ENCODE peak calls at places on chromosomes 4 and X, in six cellular contexts. C is AG09319, V is Calu3, K is AG10803, T is cardiac muscle cell, P is suprapubic skin. Z is an unnamed sample.

GRCh38 chrX:100695991-100696390 is 35.9 kb downstream of the SYTL4 start:
- DNase-seq in V (no peak), C (no peak), K (no peak), T (no peak), P (no peak), Z (no peak)

GRCh38 chr4:40848251-40848650 is 98.5 kb downstream of the NSUN7 start:
- DNase-seq in V (no peak), T (no peak), K (no peak), P (no peak), C (no peak), Z (no peak)

GRCh38 chr4:33709247-33709646 is 2535.1 kb downstream of the ARAP2 start:
- DNase-seq in T (peak), C (no peak), V (no peak), P (no peak), K (peak), Z (no peak)

GRCh38 chr4:141036786-141037185 is 96.5 kb downstream of the RNF150 start:
- DNase-seq in P (no peak), T (no peak), V (no peak), C (no peak), K (peak), Z (no peak)

GRCh38 chr4:26751004-26751403 is 109.6 kb upstream of the STIM2 start:
- DNase-seq in C (no peak), V (no peak), K (no peak), P (no peak), T (no peak), Z (no peak)

GRCh38 chrX:38312436-38312835 is 14.9 kb downstream of the RPGR start:
- DNase-seq in K (peak), V (no peak), T (peak), P (no peak), C (no peak), Z (no peak)

GRCh38 chr4:137934046-137934445 is 308.1 kb downstream of the SLC7A11 start:
- DNase-seq in K (no peak), T (no peak), V (no peak), P (no peak), C (no peak), Z (no peak)

GRCh38 chr4:115537387-115537786 is 424.0 kb upstream of the NDST4 start:
- DNase-seq in C (no peak), T (no peak), V (no peak), K (peak), P (no peak), Z (no peak)

GRCh38 chr4:123298798-123299197 is 97.8 kb upstream of the SPRY1 start:
- DNase-seq in V (no peak), T (no peak), P (no peak), K (peak), C (no peak), Z (no peak)

GRCh38 chrX:9149831-9150230 is 115.9 kb upstream of the FAM9B start:
- DNase-seq in C (no peak), K (no peak), T (no peak), V (no peak), P (no peak), Z (no peak)

GRCh38 chr4:53005149-53005546 is 143.0 kb downstream of the RASL11B start:
- DNase-seq in T (no peak), C (no peak), V (no peak), P (no peak), K (no peak), Z (no peak)

GRCh38 chr4:19539192-19539591 is 712.5 kb upstream of the SLIT2 start:
- DNase-seq in K (no peak), P (no peak), C (no peak), T (no peak), V (no peak), Z (no peak)

GRCh38 chr4:42767669-42768068 is 110.8 kb upstream of the ATP8A1 start:
- DNase-seq in V (no peak), T (no peak), C (no peak), P (no peak), K (no peak), Z (no peak)

GRCh38 chr4:176425035-176425434 is 105.3 kb downstream of the SPCS3 start:
- DNase-seq in P (no peak), V (no peak), T (peak), C (no peak), K (peak), Z (no peak)

GRCh38 chr4:7375427-7375826 is 59.3 kb downstream of the PSAPL1 start:
- DNase-seq in V (no peak), C (peak), T (peak), K (peak), P (no peak), Z (no peak)

GRCh38 chr4:52142816-52143215 is 91.7 kb downstream of the SPATA18 start:
- DNase-seq in V (no peak), C (no peak), P (no peak), T (no peak), K (peak), Z (no peak)

GRCh38 chr4:6767725-6768538 is 14.6 kb upstream of the KIAA0232 start:
- DNase-seq in P (no peak), K (no peak), T (no peak), V (no peak), C (no peak), Z (no peak)

GRCh38 chr4:15688056-15688455 is 6.4 kb downstream of the FAM200B start:
- DNase-seq in C (no peak), P (no peak), K (peak), T (no peak), V (no peak), Z (no peak)

GRCh38 chrX:44062842-44063241 is 89.7 kb upstream of the NDP start:
- DNase-seq in K (no peak), T (no peak), P (no peak), V (peak), C (no peak), Z (no peak)

GRCh38 chr4:30616943-30617646 is 103.1 kb upstream of the PCDH7 start:
- DNase-seq in C (no peak), V (no peak), P (no peak), K (no peak), T (peak), Z (no peak)

GRCh38 chrX:106894392-106894909 is 8.7 kb downstream of the RIPPLY1 start:
- DNase-seq in T (peak), V (peak), P (no peak), C (peak), K (peak), Z (no peak)

GRCh38 chr4:36183665-36184393 is 60.5 kb downstream of the ARAP2 start:
- DNase-seq in C (no peak), V (no peak), P (no peak), T (no peak), K (no peak), Z (no peak)

GRCh38 chr4:129046055-129046959 is 47.0 kb downstream of the SCLT1 start:
- DNase-seq in V (no peak), P (no peak), K (no peak), C (no peak), T (no peak), Z (no peak)

GRCh38 chr4:788006-788635 is 37.8 kb downstream of the CPLX1 start:
- DNase-seq in T (no peak), P (no peak), V (no peak), C (no peak), K (no peak), Z (no peak)

GRCh38 chrX:138866643-138867042 is 155.1 kb upstream of the FGF13 start:
- DNase-seq in P (no peak), C (no peak), T (no peak), V (no peak), K (no peak), Z (no peak)

GRCh38 chr4:38868055-38868965 is 704 bp downstream of the FAM114A1 start:
- DNase-seq in P (peak), C (no peak), K (peak), T (peak), V (no peak), Z (no peak)

GRCh38 chrX:5876984-5877655 is 351.5 kb downstream of the NLGN4X start:
- DNase-seq in V (no peak), C (no peak), K (peak), T (no peak), P (no peak), Z (no peak)

GRCh38 chr4:127782275-127783025 is at the start of gene HSPA4L:
- DNase-seq in P (peak), K (peak), C (no peak), T (no peak), V (peak), Z (no peak)
- TF ChIP-seq CTCF in P (no peak), K (peak), C (peak), T (peak), V (no peak), Z (peak)

DNA sequence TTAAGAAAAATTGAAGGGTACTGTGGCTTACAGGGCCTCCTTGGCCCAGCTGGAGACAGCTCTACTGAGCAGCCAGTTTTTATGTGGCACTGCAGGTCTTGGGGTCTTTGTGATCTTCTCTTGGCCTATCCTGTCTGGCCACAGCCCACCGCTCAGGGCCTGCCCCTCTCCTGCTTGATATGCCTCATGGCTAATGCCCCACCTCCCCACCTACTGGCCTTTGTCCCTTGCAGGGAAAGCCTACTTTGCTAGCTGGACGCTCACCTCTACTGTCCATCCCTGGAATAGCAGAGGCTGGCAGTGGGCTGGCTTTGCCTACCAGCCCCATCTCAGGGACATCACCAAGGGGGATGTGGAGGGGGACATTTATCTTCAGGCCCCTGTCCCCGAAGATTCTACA is 134.1 kb downstream of the PJA1 start:
- DNase-seq in T (no peak), K (no peak), V (peak), C (no peak), P (no peak), Z (no peak)
- TF ChIP-seq CTCF in T (peak), K (no peak), V (no peak), C (peak), P (no peak), Z (no peak)

GRCh38 chr4:73823756-73824155 is 12.7 kb upstream of the CXCL6 start:
- DNase-seq in T (no peak), C (no peak), K (no peak), V (no peak), P (no peak), Z (no peak)

GRCh38 chr4:73821325-73821724 is 15.2 kb upstream of the CXCL6 start:
- DNase-seq in T (peak), C (no peak), P (no peak), V (no peak), K (no peak), Z (no peak)

GRCh38 chr4:73817341-73817740 is 19.1 kb upstream of the CXCL6 start:
- DNase-seq in C (no peak), T (no peak), P (no peak), K (no peak), V (no peak), Z (no peak)

GRCh38 chr4:73822389-73822788 is 14.1 kb upstream of the CXCL6 start:
- DNase-seq in V (no peak), K (no peak), T (no peak), C (no peak), P (no peak), Z (no peak)

GRCh38 chr4:73822812-73823480 is 13.5 kb upstream of the CXCL6 start:
- DNase-seq in V (no peak), C (no peak), P (no peak), K (no peak), T (peak), Z (no peak)
- TF ChIP-seq CTCF in V (no peak), C (no peak), P (no peak), K (no peak), T (no peak), Z (no peak)

GRCh38 chr4:24032371-24032989 is 142.6 kb upstream of the PPARGC1A start:
- DNase-seq in C (no peak), P (no peak), V (peak), K (peak), T (peak), Z (no peak)

GRCh38 chr4:24033626-24034025 is 143.8 kb upstream of the PPARGC1A start:
- DNase-seq in V (no peak), T (no peak), K (no peak), P (no peak), C (no peak), Z (no peak)
- TF ChIP-seq CTCF in V (no peak), T (no peak), K (no peak), P (no peak), C (no peak), Z (no peak)

GRCh38 chrX:12443534-12444098 is 305.3 kb downstream of the FRMPD4 start:
- DNase-seq in T (no peak), C (no peak), P (no peak), K (peak), V (no peak), Z (no peak)

GRCh38 chrX:12446342-12447075 is 308.2 kb downstream of the FRMPD4 start:
- DNase-seq in T (peak), K (peak), C (no peak), V (no peak), P (no peak), Z (no peak)

GRCh38 chrX:12439396-12439795 is 301.1 kb downstream of the FRMPD4 start:
- DNase-seq in K (no peak), V (no peak), T (no peak), P (no peak), C (no peak), Z (no peak)

GRCh38 chrX:12440245-12440644 is 302.0 kb downstream of the FRMPD4 start:
- DNase-seq in V (no peak), C (no peak), K (no peak), P (no peak), T (no peak), Z (no peak)

GRCh38 chrX:12441376-12442128 is 303.3 kb downstream of the FRMPD4 start:
- DNase-seq in C (peak), K (peak), V (no peak), T (peak), P (no peak), Z (no peak)
- TF ChIP-seq CTCF in C (peak), K (peak), V (no peak), T (peak), P (no peak), Z (no peak)

GRCh38 chrX:119692241-119693031 is 532 bp downstream of the SEPTIN6 start:
- DNase-seq in C (no peak), P (no peak), T (peak), K (peak), V (peak), Z (peak)

GRCh38 chrX:119690921-119691716 is 1.8 kb downstream of the SEPTIN6 start:
- DNase-seq in K (peak), T (peak), P (no peak), V (no peak), C (no peak), Z (no peak)

GRCh38 chrX:119694601-119695534 is 1.9 kb upstream of the SEPTIN6 start:
- DNase-seq in P (no peak), T (no peak), K (no peak), C (no peak), V (no peak), Z (no peak)

GRCh38 chrX:119693996-119694451 is 1.1 kb upstream of the SEPTIN6 start:
- DNase-seq in C (no peak), V (no peak), T (no peak), K (no peak), P (peak), Z (no peak)

DNA sequence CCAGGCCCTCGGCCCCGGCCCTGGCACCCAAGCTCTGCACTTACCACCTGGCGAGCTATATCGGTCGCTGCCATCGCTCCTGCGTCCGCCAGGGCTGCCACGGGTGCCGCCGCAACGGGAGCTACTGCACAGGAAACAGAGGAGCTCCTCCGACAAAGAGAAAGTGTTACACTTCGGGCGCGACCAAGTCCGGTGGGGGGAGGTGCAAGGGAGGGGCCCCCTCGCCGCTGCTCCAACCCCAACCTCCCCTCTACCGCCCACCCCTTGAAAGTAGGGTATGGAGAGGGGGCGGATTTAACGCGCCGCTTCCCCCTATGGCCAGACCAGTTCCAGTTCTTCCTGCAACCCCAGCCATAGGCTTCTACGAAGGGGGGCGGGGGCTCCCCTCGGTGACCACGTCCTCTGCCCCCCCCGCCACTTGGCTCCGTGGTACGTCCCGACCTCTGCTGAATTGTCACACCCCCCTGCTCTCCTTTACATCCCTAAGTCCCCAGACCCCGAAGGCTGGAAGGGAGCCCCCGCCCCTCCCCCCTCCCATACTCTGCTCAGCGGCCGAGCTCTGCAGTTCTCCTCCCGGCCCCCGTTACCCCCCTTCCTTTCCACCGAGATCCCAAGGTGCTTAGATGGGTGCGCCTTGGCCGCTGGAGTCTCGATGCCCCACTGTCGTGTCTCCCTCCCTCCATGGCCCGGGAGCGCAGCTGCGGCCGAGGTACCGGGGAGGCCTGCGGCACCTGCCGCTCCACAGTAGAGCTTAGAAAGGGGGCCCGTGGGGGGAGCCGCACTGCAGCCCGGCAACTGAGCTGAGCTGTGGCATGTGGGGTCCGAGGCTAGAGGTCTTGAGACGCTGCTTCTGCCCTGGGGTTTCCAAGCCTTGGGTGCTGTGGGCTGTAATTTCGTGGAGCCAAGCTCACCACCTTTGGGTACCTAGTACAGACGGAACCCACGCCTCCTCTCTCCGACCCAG is at the start of gene SEPTIN6:
- DNase-seq in C (no peak), P (peak), V (peak), T (peak), K (peak), Z (peak)
- TF ChIP-seq CTCF in C (no peak), P (no peak), V (peak), T (no peak), K (no peak), Z (no peak)

GRCh38 chr4:120865985-120866384 is 56.5 kb downstream of the PRDM5 start:
- DNase-seq in C (no peak), K (peak), P (no peak), V (no peak), T (no peak), Z (no peak)

GRCh38 chr4:120871173-120871572 is 51.4 kb downstream of the PRDM5 start:
- DNase-seq in K (no peak), P (no peak), T (no peak), C (no peak), V (no peak), Z (no peak)

GRCh38 chr4:120869511-120870278 is 52.8 kb downstream of the PRDM5 start:
- DNase-seq in T (peak), C (no peak), V (no peak), P (no peak), K (peak), Z (no peak)

GRCh38 chr4:120873554-120873953 is 49.0 kb downstream of the PRDM5 start:
- DNase-seq in T (no peak), C (no peak), V (no peak), P (no peak), K (no peak), Z (no peak)

DNA sequence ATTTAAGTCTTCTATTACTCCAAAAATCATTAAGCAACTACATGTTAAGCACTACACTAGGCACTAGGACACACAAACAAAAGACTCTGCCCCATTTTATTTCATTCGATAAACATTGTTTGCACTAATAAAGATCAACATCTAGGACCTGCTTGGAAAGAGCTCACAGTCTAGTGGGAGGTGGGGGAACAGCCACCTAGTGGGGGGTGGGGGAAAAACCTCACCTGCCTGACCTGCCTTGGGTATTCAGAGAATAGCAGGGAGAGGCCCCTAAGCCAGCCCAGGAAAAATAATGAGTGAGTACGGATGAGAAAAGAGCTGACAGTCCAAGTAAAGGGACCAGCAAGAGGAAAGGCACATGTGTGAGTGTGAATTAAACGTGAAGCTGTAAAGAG is 52.2 kb downstream of the PRDM5 start:
- DNase-seq in P (no peak), C (no peak), T (no peak), V (peak), K (no peak), Z (no peak)
- TF ChIP-seq CTCF in P (no peak), C (no peak), T (no peak), V (no peak), K (no peak), Z (no peak)

GRCh38 chr4:153465922-153466636 is at the start of gene TMEM131L:
- DNase-seq in C (no peak), P (peak), V (peak), T (peak), K (peak), Z (no peak)
- TF ChIP-seq CTCF in C (peak), P (no peak), V (no peak), T (peak), K (no peak), Z (no peak)